ENCODE peak calls at places on chromosomes 13 and 19, in eight cellular contexts. V, E, M, N, F, C, A and Z are unnamed samples.

GRCh38 chr13:20769834-20770233 is 3.9 kb downstream of the EEF1AKMT1 start:
- DNase-seq in V (no peak), E (no peak), M (no peak), N (no peak), F (no peak), C (no peak), A (no peak), Z (no peak)

GRCh38 chr13:59416561-59416960 is 747.2 kb downstream of the DIAPH3 start:
- DNase-seq in V (no peak), E (no peak), M (no peak), N (no peak), F (no peak), C (no peak), A (no peak), Z (no peak)

GRCh38 chr19:56946164-56946563 is 105.6 kb upstream of the PEG3 start:
- DNase-seq in V (no peak), E (no peak), M (no peak), N (no peak), F (no peak), C (no peak), A (no peak), Z (no peak)

GRCh38 chr19:52935434-52935833 is 12.2 kb upstream of the ZNF888 start:
- DNase-seq in V (no peak), E (no peak), M (no peak), N (no peak), F (no peak), C (no peak), A (no peak), Z (no peak)

GRCh38 chr13:64347662-64348061 is 2882.5 kb downstream of the PCDH9 start:
- DNase-seq in V (no peak), E (no peak), M (no peak), N (no peak), F (peak), C (no peak), A (no peak), Z (no peak)

GRCh38 chr19:18408053-18408476 is 10.6 kb upstream of the LRRC25 start:
- DNase-seq in V (peak), E (no peak), M (peak), N (peak), F (no peak), C (no peak), A (no peak), Z (no peak)

GRCh38 chr13:59452189-59452588 is 711.5 kb downstream of the DIAPH3 start:
- DNase-seq in V (no peak), E (no peak), M (no peak), N (no peak), F (no peak), C (no peak), A (no peak), Z (no peak)

GRCh38 chr13:95150555-95150954 is 150.7 kb downstream of the ABCC4 start:
- DNase-seq in V (no peak), E (no peak), M (no peak), N (no peak), F (peak), C (no peak), A (no peak), Z (no peak)

GRCh38 chr19:49716154-49716553 is 25.2 kb downstream of the CPT1C start:
- DNase-seq in V (no peak), E (no peak), M (no peak), N (no peak), F (no peak), C (no peak), A (no peak), Z (no peak)

GRCh38 chr13:91609353-91609752 is 210.9 kb downstream of the GPC5 start:
- DNase-seq in V (no peak), E (no peak), M (no peak), N (no peak), F (peak), C (no peak), A (no peak), Z (no peak)

GRCh38 chr13:32199168-32199567 is 116.0 kb downstream of the ZAR1L start:
- DNase-seq in V (no peak), E (no peak), M (no peak), N (no peak), F (no peak), C (no peak), A (no peak), Z (no peak)

GRCh38 chr19:49987159-49987698 is 26.3 kb upstream of the SIGLEC11 start:
- DNase-seq in V (peak), E (peak), M (peak), N (peak), F (peak), C (peak), A (peak), Z (peak)

GRCh38 chr13:51501096-51501495 is 48.3 kb upstream of the INTS6 start:
- DNase-seq in V (no peak), E (no peak), M (no peak), N (no peak), F (no peak), C (no peak), A (no peak), Z (no peak)

GRCh38 chr13:95540848-95541247 is 11.7 kb upstream of the CLDN10 start:
- DNase-seq in V (peak), E (no peak), M (no peak), N (peak), F (no peak), C (peak), A (no peak), Z (no peak)

GRCh38 chr19:52567921-52568320 is 2.2 kb upstream of the ZNF701 start:
- DNase-seq in V (no peak), E (no peak), M (no peak), N (no peak), F (no peak), C (no peak), A (no peak), Z (no peak)

GRCh38 chr13:27131202-27131623 is 40.4 kb downstream of the USP12 start:
- DNase-seq in V (peak), E (peak), M (no peak), N (no peak), F (peak), C (no peak), A (no peak), Z (peak)

GRCh38 chr13:111359237-111359915 is 38.9 kb downstream of the TEX29 start:
- DNase-seq in V (peak), E (no peak), M (no peak), N (no peak), F (no peak), C (no peak), A (peak), Z (no peak)

GRCh38 chr13:113732961-113733950 is 25.8 kb upstream of the TMEM255B start:
- DNase-seq in V (no peak), E (no peak), M (peak), N (peak), F (no peak), C (no peak), A (no peak), Z (no peak)